ENCODE peak calls at places on chromosomes 1 and 21, in ten cellular contexts. Q is progenitor cell of endocrine pancreas; A is nephron progenitor cell; V is astrocyte of the spinal cord; Y is fibroblast of pulmonary artery; C is heart left ventricle; F is tibial artery; T is cardiac muscle cell; P is kidney; G is activated CD8-positive, alpha-beta T cell treated with anti-CD3 and anti-CD28 coated beads for 36 hours. K is an unnamed sample.

GRCh38 chr1:175192111-175192629 is 406 bp downstream of the KIAA0040 start:
- DNase-seq in Q (no peak), P (peak), A (peak), V (peak), Y (peak), C (peak), T (no peak), F (peak), G (peak), K (peak)

GRCh38 chr1:240352769-240353168 is 259.2 kb downstream of the GREM2 start:
- DNase-seq in V (peak), A (no peak), T (peak), F (no peak), C (no peak), G (no peak), P (no peak), Y (peak), Q (no peak), K (no peak)

GRCh38 chr1:246592695-246593094 is 26.4 kb downstream of the CNST start:
- DNase-seq in V (peak), T (peak), P (no peak), Q (no peak), Y (peak), C (no peak), G (no peak), F (no peak), A (no peak), K (no peak)

GRCh38 chr21:34822209-34822608 is 153.4 kb downstream of the CLIC6 start:
- DNase-seq in Y (no peak), A (no peak), P (no peak), V (no peak), Q (no peak), C (no peak), F (no peak), T (no peak), G (no peak), K (no peak)

GRCh38 chr1:172912765-172913260 is 137.9 kb downstream of the TNFSF18 start:
- DNase-seq in G (no peak), T (no peak), F (no peak), P (no peak), C (no peak), Y (no peak), V (no peak), A (no peak), Q (no peak), K (no peak)

GRCh38 chr1:240854367-240854766 is 242.4 kb upstream of the GREM2 start:
- DNase-seq in T (peak), G (no peak), P (no peak), C (no peak), Y (peak), A (no peak), V (peak), F (no peak), Q (no peak), K (no peak)

GRCh38 chr1:174692313-174692712 is 244.5 kb downstream of the GPR52 start:
- DNase-seq in V (peak), G (no peak), A (no peak), T (peak), Y (peak), F (no peak), P (no peak), Q (no peak), C (no peak), K (no peak)

GRCh38 chr1:188615321-188615720 is 1786.6 kb downstream of the PLA2G4A start:
- DNase-seq in Y (peak), V (no peak), G (no peak), A (no peak), F (no peak), Q (no peak), P (no peak), C (no peak), T (no peak), K (no peak)

GRCh38 chr1:206909167-206909882 is 12.1 kb downstream of the IL24 start:
- DNase-seq in V (no peak), C (peak), P (peak), F (no peak), A (peak), T (no peak), Q (peak), G (peak), Y (peak), K (no peak)

GRCh38 chr1:80498673-80499072 is 1302.1 kb upstream of the ADGRL2 start:
- DNase-seq in A (no peak), F (no peak), G (no peak), T (peak), Q (no peak), P (no peak), V (no peak), Y (peak), C (no peak), K (no peak)

GRCh38 chr1:81254560-81254959 is 546.2 kb upstream of the ADGRL2 start:
- DNase-seq in Y (peak), F (no peak), V (no peak), G (no peak), A (no peak), P (no peak), T (peak), C (no peak), Q (no peak), K (no peak)

GRCh38 chr1:94755675-94756074 is 64.5 kb upstream of the SLC44A3 start:
- DNase-seq in Q (no peak), V (peak), A (no peak), Y (peak), P (no peak), C (peak), G (no peak), F (peak), T (peak), K (no peak)

GRCh38 chr1:153816283-153816904 is 41.2 kb downstream of the SLC27A3 start:
- DNase-seq in C (no peak), Q (no peak), T (peak), G (no peak), V (no peak), Y (no peak), F (no peak), P (no peak), A (no peak), K (no peak)

GRCh38 chr1:39988618-39989343 is 33.8 kb downstream of the MFSD2A start:
- DNase-seq in F (no peak), V (no peak), Y (no peak), A (no peak), Q (no peak), C (no peak), P (peak), T (no peak), G (no peak), K (no peak)

GRCh38 chr1:64686828-64687724 is 57.8 kb upstream of the RAVER2 start:
- DNase-seq in C (no peak), Y (peak), G (peak), V (peak), T (peak), Q (no peak), F (no peak), A (peak), P (no peak), K (peak)

GRCh38 chr1:64097859-64098258 is 105.6 kb upstream of the UBE2U start:
- DNase-seq in Y (no peak), C (no peak), P (no peak), Q (no peak), F (no peak), T (no peak), V (no peak), A (no peak), G (no peak), K (no peak)

GRCh38 chr1:54501849-54502248 is 46.2 kb upstream of the ACOT11 start:
- DNase-seq in A (no peak), Y (no peak), G (no peak), T (no peak), V (no peak), C (no peak), F (no peak), P (no peak), Q (no peak), K (no peak)

GRCh38 chr1:3352084-3352951 is 102.1 kb upstream of the ARHGEF16 start:
- DNase-seq in F (peak), Y (peak), A (peak), Q (no peak), P (peak), C (peak), G (no peak), T (peak), V (peak), K (no peak)

GRCh38 chr1:20099533-20099932 is 19.8 kb downstream of the PLA2G2D start:
- DNase-seq in Q (no peak), Y (no peak), T (no peak), F (no peak), V (no peak), A (no peak), G (no peak), P (no peak), C (no peak), K (no peak)

GRCh38 chr1:81550753-81551152 is 250.0 kb upstream of the ADGRL2 start:
- DNase-seq in V (no peak), T (no peak), Q (no peak), F (no peak), P (no peak), A (no peak), Y (no peak), C (no peak), G (no peak), K (no peak)

GRCh38 chr1:79614762-79615161 is 608.2 kb upstream of the ADGRL4 start:
- DNase-seq in V (peak), P (no peak), T (no peak), Y (peak), A (no peak), G (no peak), Q (no peak), F (no peak), C (no peak), K (no peak)

GRCh38 chr1:10869933-10870332 is 73.5 kb upstream of the CASZ1 start:
- DNase-seq in P (peak), V (no peak), Y (no peak), A (no peak), T (no peak), Q (no peak), F (no peak), C (no peak), G (no peak), K (no peak)

GRCh38 chr1:55815745-55816455 is 600.7 kb upstream of the USP24 start:
- DNase-seq in T (no peak), P (no peak), V (no peak), A (no peak), Q (no peak), Y (no peak), G (no peak), F (no peak), C (no peak), K (no peak)

GRCh38 chr1:163561570-163562295 is 240.0 kb downstream of the NUF2 start:
- DNase-seq in Y (peak), T (peak), Q (no peak), A (no peak), C (no peak), P (no peak), G (no peak), F (no peak), V (peak), K (no peak)

GRCh38 chr1:170012920-170013319 is 61.6 kb downstream of the KIFAP3 start:
- DNase-seq in G (no peak), Q (no peak), A (no peak), T (no peak), V (no peak), F (no peak), C (no peak), P (no peak), Y (no peak), K (no peak)

DNA sequence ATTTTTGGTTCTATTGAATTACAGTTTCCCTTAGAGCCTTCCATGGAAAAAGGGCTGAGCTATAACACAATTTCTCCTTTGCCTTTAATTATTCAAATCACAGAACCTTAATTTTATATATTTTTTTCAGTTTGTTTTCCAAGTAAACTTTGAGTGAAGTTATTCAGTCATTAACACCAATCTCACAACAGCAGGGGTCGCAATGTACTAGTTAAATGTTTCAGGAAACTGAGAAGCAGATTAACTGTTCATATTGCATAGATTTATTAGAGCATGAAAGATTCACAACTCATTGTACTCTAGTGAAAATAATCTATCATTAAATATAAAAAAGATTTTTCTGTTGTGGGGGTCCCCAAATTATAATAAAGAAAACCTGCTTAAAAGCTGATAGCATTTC is 64.1 kb downstream of the KIFAP3 start:
- DNase-seq in P (no peak), Y (peak), F (peak), T (peak), C (peak), G (peak), A (peak), V (peak), Q (no peak), K (no peak)
- TF ChIP-seq CTCF in P (peak), Y (peak), F (peak), T (peak), C (peak), G (no peak), A (peak), V (peak), Q (peak), K (no peak)

DNA sequence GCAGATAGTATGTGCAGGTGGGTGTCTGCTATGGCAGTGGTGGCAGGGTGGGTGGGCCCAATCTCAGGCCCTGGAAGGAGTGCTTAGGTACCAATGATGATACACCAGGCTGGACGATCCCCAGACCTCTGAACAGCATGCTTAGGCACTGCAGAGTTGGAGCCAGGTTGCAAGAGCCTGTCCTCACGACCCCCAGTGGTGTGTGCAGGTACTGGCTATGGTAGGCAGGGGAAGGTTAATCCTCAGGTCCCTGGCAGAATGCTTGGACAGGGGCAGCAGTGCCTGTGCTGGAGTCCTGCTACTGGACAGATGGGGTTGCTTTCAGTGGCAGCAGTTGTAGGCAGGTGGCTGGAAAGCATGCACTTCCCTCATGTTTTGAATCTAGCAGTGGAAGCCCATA is 100.5 kb upstream of the NEK7 start:
- DNase-seq in V (no peak), F (no peak), T (peak), C (no peak), Q (no peak), Y (peak), P (no peak), G (peak), A (peak), K (no peak)
- TF ChIP-seq CTCF in V (peak), F (no peak), T (no peak), C (no peak), Q (peak), Y (peak), P (no peak), G (peak), A (no peak), K (no peak)

GRCh38 chr1:32351077-32351858 is 11.0 kb downstream of the FAM229A start:
- DNase-seq in A (peak), T (peak), P (peak), F (peak), V (peak), G (peak), Y (peak), C (peak), Q (peak), K (peak)
- TF ChIP-seq CTCF in A (peak), T (peak), P (peak), F (peak), V (peak), G (peak), Y (peak), C (peak), Q (peak), K (peak)

GRCh38 chr21:42112857-42113256 is 41.7 kb downstream of the UMODL1 start:
- DNase-seq in F (no peak), P (peak), V (peak), Q (no peak), C (no peak), T (peak), A (no peak), G (no peak), Y (peak), K (no peak)
- TF ChIP-seq CTCF in F (no peak), P (no peak), V (no peak), Q (no peak), C (no peak), T (no peak), A (no peak), G (no peak), Y (no peak), K (no peak)

GRCh38 chr1:33736496-33736895 is 127.4 kb upstream of the HMGB4 start:
- DNase-seq in Y (no peak), P (no peak), T (no peak), F (no peak), C (no peak), G (no peak), V (no peak), Q (no peak), A (no peak), K (no peak)

GRCh38 chr1:33740040-33740745 is 123.7 kb upstream of the HMGB4 start:
- DNase-seq in T (no peak), P (no peak), C (no peak), F (no peak), V (no peak), Y (no peak), Q (no peak), G (no peak), A (no peak), K (no peak)

GRCh38 chr1:33738976-33739375 is 124.9 kb upstream of the HMGB4 start:
- DNase-seq in Q (no peak), C (no peak), Y (no peak), F (no peak), T (no peak), V (no peak), P (no peak), G (no peak), A (no peak), K (no peak)

GRCh38 chr1:33738536-33738935 is 125.3 kb upstream of the HMGB4 start:
- DNase-seq in G (no peak), F (no peak), Y (no peak), Q (no peak), P (no peak), V (no peak), T (no peak), C (no peak), A (no peak), K (no peak)

GRCh38 chr1:33735624-33736023 is 128.3 kb upstream of the HMGB4 start:
- DNase-seq in Y (no peak), C (no peak), G (no peak), T (peak), P (no peak), F (no peak), A (no peak), Q (no peak), V (peak), K (no peak)
- TF ChIP-seq CTCF in Y (no peak), C (peak), G (no peak), T (no peak), P (peak), F (peak), A (no peak), Q (peak), V (peak), K (no peak)

GRCh38 chr1:161884475-161884874 is 118.4 kb downstream of the ATF6 start:
- DNase-seq in P (no peak), F (no peak), C (no peak), G (no peak), Y (peak), T (peak), V (no peak), A (no peak), Q (no peak), K (no peak)
- TF ChIP-seq CTCF in P (no peak), F (no peak), C (no peak), G (no peak), Y (no peak), T (no peak), V (no peak), A (no peak), Q (no peak), K (no peak)

GRCh38 chr21:29155933-29156260 is 25.5 kb downstream of the MAP3K7CL start:
- DNase-seq in Y (no peak), V (no peak), P (no peak), A (no peak), T (no peak), C (no peak), Q (no peak), F (no peak), G (no peak), K (no peak)
- TF ChIP-seq CTCF in Y (no peak), V (no peak), P (no peak), A (no peak), T (no peak), C (no peak), Q (no peak), F (no peak), G (no peak), K (no peak)

GRCh38 chr1:155607708-155608107 is 2.3 kb upstream of the MSTO1 start:
- DNase-seq in F (no peak), T (no peak), Q (no peak), C (no peak), A (no peak), Y (no peak), V (no peak), P (no peak), G (peak), K (no peak)
- TF ChIP-seq CTCF in F (no peak), T (no peak), Q (no peak), C (no peak), A (no peak), Y (no peak), V (no peak), P (no peak), G (no peak), K (no peak)

K was measured in GM10248.